ENCODE peak calls at places on chromosome 15, in ten cellular contexts. A is PC-3; U is transverse colon; N is uterus; K is AG04449; M is H9; S is brain microvascular endothelial cell; J is spleen; R is CD8-positive, alpha-beta T cell; P is D721Med. I is an unnamed sample.

GRCh38 chr15:88571153-88572029 is 24.9 kb upstream of the DET1 start:
- DNase-seq in S (no peak), J (no peak), P (no peak), A (no peak), K (no peak), U (no peak), R (no peak), N (no peak), M (no peak), I (no peak)

GRCh38 chr15:63752075-63752684 is 81.6 kb downstream of the HERC1 start:
- DNase-seq in J (no peak), U (peak; percentile 25), S (peak; percentile 67), P (no peak), R (peak; percentile 18), A (peak; percentile 68), K (peak; percentile 7), M (no peak), N (peak; percentile 28), I (peak; percentile 34)

GRCh38 chr15:35170216-35170615 is 85.1 kb upstream of the NANOGP8 start:
- DNase-seq in M (no peak), P (no peak), N (no peak), S (no peak), K (no peak), R (no peak), U (no peak), A (peak; percentile 24), J (no peak), I (no peak)

GRCh38 chr15:47409038-47409437 is 308.3 kb upstream of the SEMA6D start:
- DNase-seq in P (no peak), K (no peak), A (no peak), J (no peak), M (no peak), N (no peak), S (no peak), R (no peak), U (no peak), I (no peak)

GRCh38 chr15:58069008-58069407 is 3.5 kb upstream of the ALDH1A2 start:
- DNase-seq in U (no peak), P (no peak), J (no peak), M (no peak), S (no peak), R (no peak), A (no peak), N (no peak), K (no peak), I (no peak)

GRCh38 chr15:76844096-76844495 is 61.0 kb downstream of the SCAPER start:
- DNase-seq in R (no peak), M (no peak), K (no peak), A (no peak), U (no peak), J (no peak), N (no peak), S (no peak), P (no peak), I (no peak)

GRCh38 chr15:91968610-91969009 is 115.1 kb downstream of the SLCO3A1 start:
- DNase-seq in N (no peak), S (no peak), J (no peak), K (no peak), M (peak; percentile 45), U (no peak), R (no peak), P (no peak), A (no peak), I (no peak)

GRCh38 chr15:40911139-40911538 is 16.9 kb downstream of the VPS18 start:
- DNase-seq in K (no peak), R (no peak), M (peak; percentile 87), N (no peak), J (no peak), U (no peak), P (peak; percentile 13), S (no peak), A (no peak), I (no peak)

GRCh38 chr15:80199869-80200268 is 47.1 kb downstream of the FAH start:
- DNase-seq in A (no peak), N (no peak), J (no peak), M (no peak), S (no peak), P (no peak), K (no peak), R (no peak), U (no peak), I (no peak)

GRCh38 chr15:29126208-29126536 is 143.4 kb downstream of the NSMCE3 start:
- DNase-seq in U (no peak), P (no peak), M (no peak), N (no peak), A (no peak), J (peak; percentile 75), R (no peak), K (no peak), S (no peak), I (no peak)

GRCh38 chr15:29125382-29126207 is 144.0 kb downstream of the NSMCE3 start:
- DNase-seq in A (no peak), J (peak; percentile 56), M (no peak), K (no peak), U (no peak), S (no peak), R (no peak), N (no peak), P (no peak), I (no peak)

GRCh38 chr15:29127506-29128430 is 141.9 kb downstream of the NSMCE3 start:
- DNase-seq in A (no peak), R (no peak), J (peak; percentile 70), P (no peak), M (no peak), U (no peak), S (no peak), K (no peak), N (no peak), I (no peak)

GRCh38 chr15:29128671-29129070 is 141.0 kb downstream of the NSMCE3 start:
- DNase-seq in K (no peak), R (no peak), U (no peak), P (no peak), M (no peak), N (no peak), J (peak; percentile 68), S (no peak), A (no peak), I (no peak)

DNA sequence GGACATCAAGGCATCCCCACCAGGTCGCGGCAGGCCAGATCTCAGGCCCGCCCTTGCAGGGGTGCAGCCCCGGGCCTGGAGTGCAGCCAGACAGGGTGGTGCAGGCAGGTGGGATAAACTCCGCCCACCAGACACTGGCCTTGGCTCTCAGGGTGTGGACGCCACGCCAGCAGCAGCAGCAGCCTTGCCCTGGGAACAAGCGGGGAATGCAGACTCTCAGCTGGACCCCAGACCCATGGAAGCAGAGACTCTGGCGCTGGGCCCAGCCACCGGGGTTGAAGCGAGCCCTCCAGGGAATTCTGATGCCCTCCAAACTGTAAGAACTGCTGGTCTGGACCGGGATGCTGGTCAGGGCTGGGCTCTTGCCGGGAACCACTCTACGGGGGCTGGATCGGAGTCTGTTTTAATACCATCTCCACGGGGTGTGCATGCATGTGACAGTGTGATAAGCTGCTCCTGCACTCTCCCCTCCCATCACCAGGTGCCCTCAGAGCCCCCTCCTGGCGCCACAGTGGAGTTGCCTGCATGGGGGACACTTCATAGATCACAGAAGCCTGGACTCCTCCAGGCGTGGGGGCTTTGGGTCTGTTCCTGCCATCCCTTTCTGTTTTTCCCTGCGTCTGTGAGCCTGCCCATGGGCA is 142.7 kb downstream of the NSMCE3 start:
- DNase-seq in U (no peak), A (no peak), K (no peak), N (no peak), J (peak; percentile 66), R (no peak), P (no peak), S (no peak), M (no peak), I (no peak)
- TF ChIP-seq CTCF in U (no peak), A (peak; percentile 37), K (no peak), N (no peak), J (no peak), R (no peak), P (no peak), S (peak; percentile 47), M (peak; percentile 51), I (no peak)

GRCh38 chr15:75089781-75090734 is 66.7 kb downstream of the PPCDC start:
- DNase-seq in J (no peak), A (peak; percentile 24), R (no peak), K (no peak), N (peak; percentile 31), S (peak; percentile 80), U (no peak), M (no peak), P (no peak), I (no peak)

GRCh38 chr15:75095594-75095993 is 72.2 kb downstream of the PPCDC start:
- DNase-seq in J (no peak), N (no peak), K (no peak), U (no peak), R (no peak), M (no peak), P (no peak), A (no peak), S (no peak), I (no peak)

GRCh38 chr15:75091814-75092213 is 68.4 kb downstream of the PPCDC start:
- DNase-seq in A (no peak), J (no peak), M (no peak), U (no peak), P (no peak), S (no peak), K (no peak), N (no peak), R (no peak), I (no peak)
- TF ChIP-seq CTCF in A (no peak), J (no peak), M (no peak), U (no peak), P (no peak), S (no peak), K (no peak), N (no peak), R (no peak), I (no peak)

GRCh38 chr15:74710349-74711094 is 14.7 kb upstream of the EDC3 start:
- DNase-seq in A (no peak), P (no peak), S (no peak), K (no peak), N (no peak), J (no peak), R (no peak), U (no peak), M (no peak), I (no peak)
- TF ChIP-seq CTCF in A (no peak), P (no peak), S (no peak), K (no peak), N (no peak), J (no peak), R (no peak), U (no peak), M (no peak), I (no peak)

DNA sequence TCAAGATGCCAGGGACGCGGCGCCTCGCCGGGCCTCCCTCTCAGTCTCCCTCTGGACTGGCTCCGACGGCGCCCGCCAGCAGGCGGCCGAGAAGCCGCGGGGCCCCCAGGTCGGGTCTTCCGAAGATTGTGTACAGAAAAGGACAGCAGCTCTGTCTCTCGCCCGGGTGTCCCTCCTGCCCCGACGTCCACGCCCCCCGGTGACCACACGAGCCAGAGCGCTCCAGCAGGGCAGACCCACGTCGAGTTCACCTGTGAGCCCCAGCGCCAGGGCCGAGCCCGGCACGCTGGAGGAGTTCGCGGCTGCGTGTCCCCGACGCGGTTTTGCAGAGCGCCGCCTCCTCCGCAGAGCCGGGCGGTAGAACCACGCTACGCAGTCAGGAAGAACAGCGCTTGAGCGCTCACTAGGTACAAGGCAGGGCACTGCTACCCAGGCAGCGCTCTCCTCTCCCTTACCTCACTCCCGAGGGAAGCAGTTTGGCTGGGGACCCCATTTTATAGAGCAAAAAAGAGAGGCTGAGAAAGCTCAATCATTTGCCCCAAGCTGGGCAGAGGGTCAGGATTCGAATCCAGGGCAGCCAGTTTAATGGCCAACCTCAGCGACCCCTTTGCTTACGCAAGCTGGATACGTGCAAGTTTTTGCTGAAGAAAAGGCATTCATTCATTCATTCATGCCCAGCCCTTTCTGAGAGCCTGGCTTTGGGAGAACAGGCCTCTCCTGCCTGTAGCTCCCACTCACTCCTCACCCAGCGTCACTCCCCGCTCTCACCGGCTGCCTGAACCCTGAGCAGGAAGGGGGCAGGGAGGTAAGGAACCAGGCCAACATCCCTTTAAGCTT is 3.0 kb upstream of the TLE3 start:
- DNase-seq in J (peak; percentile 94), M (peak; percentile 54), S (peak; percentile 59), U (peak; percentile 71), P (no peak), R (peak; percentile 46), K (no peak), N (peak; percentile 59), A (peak; percentile 65), I (peak; percentile 44)
- TF ChIP-seq CTCF in J (peak; percentile 34), M (peak; percentile 52), S (peak; percentile 61), U (peak; percentile 30), P (no peak), R (peak; percentile 36), K (no peak), N (peak; percentile 5), A (peak; percentile 38), I (peak; percentile 23)